ENCODE peak calls at places on chromosomes 1 and 21, in four cellular contexts. One of them, this sample, is unnamed.

GRCh38 chr1:187985897-187986654 is 1157.3 kb downstream of the PLA2G4A start:
- DNase-seq in NCI-H226: no peak
- DNase-seq in T-helper 9 cell: no peak
- DNase-seq in stimulated activated naive CD8-positive, alpha-beta T cell treated with anti-CD3 and anti-CD28 coated beads, Interleukin-15, amount 100 ng/mL, for 72 hours: no peak
- DNase-seq in this sample: no peak

GRCh38 chr1:90475623-90476022 is 241.5 kb downstream of the BARHL2 start:
- DNase-seq in NCI-H226: no peak
- DNase-seq in T-helper 9 cell: no peak
- DNase-seq in stimulated activated naive CD8-positive, alpha-beta T cell treated with anti-CD3 and anti-CD28 coated beads, Interleukin-15, amount 100 ng/mL, for 72 hours: no peak
- DNase-seq in this sample: no peak

GRCh38 chr1:244075247-244075722 is 24.2 kb downstream of the ZBTB18 start:
- DNase-seq in NCI-H226: no peak
- DNase-seq in T-helper 9 cell: no peak
- DNase-seq in stimulated activated naive CD8-positive, alpha-beta T cell treated with anti-CD3 and anti-CD28 coated beads, Interleukin-15, amount 100 ng/mL, for 72 hours: no peak
- DNase-seq in this sample: no peak

GRCh38 chr1:225747566-225747965 is 30.1 kb upstream of the SRP9 start:
- DNase-seq in NCI-H226: peak; percentile 40
- DNase-seq in T-helper 9 cell: no peak
- DNase-seq in stimulated activated naive CD8-positive, alpha-beta T cell treated with anti-CD3 and anti-CD28 coated beads, Interleukin-15, amount 100 ng/mL, for 72 hours: no peak
- DNase-seq in this sample: no peak

GRCh38 chr1:156194300-156194652 is 372 bp downstream of the SLC25A44 start:
- DNase-seq in NCI-H226: no peak
- DNase-seq in T-helper 9 cell: no peak
- DNase-seq in stimulated activated naive CD8-positive, alpha-beta T cell treated with anti-CD3 and anti-CD28 coated beads, Interleukin-15, amount 100 ng/mL, for 72 hours: no peak
- DNase-seq in this sample: no peak

GRCh38 chr1:154767315-154768240 is 102.5 kb downstream of the KCNN3 start:
- DNase-seq in NCI-H226: peak; percentile 92
- DNase-seq in T-helper 9 cell: no peak
- DNase-seq in stimulated activated naive CD8-positive, alpha-beta T cell treated with anti-CD3 and anti-CD28 coated beads, Interleukin-15, amount 100 ng/mL, for 72 hours: no peak
- DNase-seq in this sample: no peak

GRCh38 chr1:48026275-48026674 is 29.1 kb upstream of the TRABD2B start:
- DNase-seq in NCI-H226: peak; percentile 51
- DNase-seq in T-helper 9 cell: no peak
- DNase-seq in stimulated activated naive CD8-positive, alpha-beta T cell treated with anti-CD3 and anti-CD28 coated beads, Interleukin-15, amount 100 ng/mL, for 72 hours: no peak
- DNase-seq in this sample: no peak

GRCh38 chr1:206595581-206596318 is 16.5 kb downstream of the EIF2D start:
- DNase-seq in NCI-H226: no peak
- DNase-seq in T-helper 9 cell: no peak
- DNase-seq in stimulated activated naive CD8-positive, alpha-beta T cell treated with anti-CD3 and anti-CD28 coated beads, Interleukin-15, amount 100 ng/mL, for 72 hours: no peak
- DNase-seq in this sample: no peak

GRCh38 chr1:160046494-160047115 is 14.8 kb upstream of the PIGM start:
- DNase-seq in NCI-H226: peak; percentile 15
- DNase-seq in T-helper 9 cell: no peak
- DNase-seq in stimulated activated naive CD8-positive, alpha-beta T cell treated with anti-CD3 and anti-CD28 coated beads, Interleukin-15, amount 100 ng/mL, for 72 hours: peak; percentile 50
- DNase-seq in this sample: no peak

GRCh38 chr21:43324596-43324995 is 102.3 kb downstream of the SIK1 start:
- DNase-seq in NCI-H226: no peak
- DNase-seq in T-helper 9 cell: no peak
- DNase-seq in stimulated activated naive CD8-positive, alpha-beta T cell treated with anti-CD3 and anti-CD28 coated beads, Interleukin-15, amount 100 ng/mL, for 72 hours: no peak
- DNase-seq in this sample: no peak

GRCh38 chr1:3745590-3746381 is 6.5 kb upstream of the CCDC27 start:
- DNase-seq in NCI-H226: no peak
- DNase-seq in T-helper 9 cell: peak; percentile 8
- DNase-seq in stimulated activated naive CD8-positive, alpha-beta T cell treated with anti-CD3 and anti-CD28 coated beads, Interleukin-15, amount 100 ng/mL, for 72 hours: no peak
- DNase-seq in this sample: no peak

GRCh38 chr1:42824481-42825057 is 7.4 kb upstream of the SVBP start:
- DNase-seq in NCI-H226: no peak
- DNase-seq in T-helper 9 cell: no peak
- DNase-seq in stimulated activated naive CD8-positive, alpha-beta T cell treated with anti-CD3 and anti-CD28 coated beads, Interleukin-15, amount 100 ng/mL, for 72 hours: no peak
- DNase-seq in this sample: no peak

GRCh38 chr1:119885903-119886783 is 10.2 kb downstream of the ADAM30 start:
- DNase-seq in NCI-H226: peak; percentile 24
- DNase-seq in T-helper 9 cell: peak; percentile 37
- DNase-seq in stimulated activated naive CD8-positive, alpha-beta T cell treated with anti-CD3 and anti-CD28 coated beads, Interleukin-15, amount 100 ng/mL, for 72 hours: peak; percentile 59
- DNase-seq in this sample: peak; percentile 17

GRCh38 chr1:176193023-176193422 is 14.1 kb downstream of the COP1 start:
- DNase-seq in NCI-H226: no peak
- DNase-seq in T-helper 9 cell: no peak
- DNase-seq in stimulated activated naive CD8-positive, alpha-beta T cell treated with anti-CD3 and anti-CD28 coated beads, Interleukin-15, amount 100 ng/mL, for 72 hours: no peak
- DNase-seq in this sample: no peak

GRCh38 chr1:145849356-145850165 is 4.1 kb downstream of the NUDT17 start:
- DNase-seq in NCI-H226: peak; percentile 91
- DNase-seq in T-helper 9 cell: no peak
- DNase-seq in stimulated activated naive CD8-positive, alpha-beta T cell treated with anti-CD3 and anti-CD28 coated beads, Interleukin-15, amount 100 ng/mL, for 72 hours: no peak
- DNase-seq in this sample: no peak

GRCh38 chr1:101371259-101371658 is 134.4 kb downstream of the S1PR1 start:
- DNase-seq in NCI-H226: no peak
- DNase-seq in T-helper 9 cell: no peak
- DNase-seq in stimulated activated naive CD8-positive, alpha-beta T cell treated with anti-CD3 and anti-CD28 coated beads, Interleukin-15, amount 100 ng/mL, for 72 hours: peak; percentile 30
- DNase-seq in this sample: no peak

GRCh38 chr1:205255941-205256780 is 28.4 kb downstream of the TMCC2 start:
- DNase-seq in NCI-H226: peak; percentile 57
- DNase-seq in T-helper 9 cell: peak; percentile 80
- DNase-seq in stimulated activated naive CD8-positive, alpha-beta T cell treated with anti-CD3 and anti-CD28 coated beads, Interleukin-15, amount 100 ng/mL, for 72 hours: peak; percentile 86
- DNase-seq in this sample: peak; percentile 78

GRCh38 chr1:197029749-197030148 is 37.3 kb downstream of the F13B start:
- DNase-seq in NCI-H226: peak; percentile 37
- DNase-seq in T-helper 9 cell: no peak
- DNase-seq in stimulated activated naive CD8-positive, alpha-beta T cell treated with anti-CD3 and anti-CD28 coated beads, Interleukin-15, amount 100 ng/mL, for 72 hours: no peak
- DNase-seq in this sample: no peak